ENCODE peak calls at places on chromosomes 6 and 20, in nine cellular contexts. I is iPS-NIHi11; E is memory B cell; Q is COLO829; F is fibroblast of the aortic adventitia; Y is lower lobe of right lung; W is iris pigment epithelial cell; K is amygdala; J is activated CD4-positive, alpha-beta T cell treated with anti-CD3 and anti-CD28 coated beads for 48 hours. A is an unnamed sample.

GRCh38 chr6:26045046-26045938 is 41.9 kb upstream of the HFE start:
- DNase-seq in K (peak), Q (peak), I (no peak), W (peak), Y (peak), J (peak), F (peak), E (peak), A (peak)

GRCh38 chr6:11197175-11197535 is 35.3 kb downstream of the NEDD9 start:
- DNase-seq in Y (no peak), I (peak), W (peak), J (no peak), Q (peak), K (no peak), E (no peak), F (peak), A (peak)

GRCh38 chr6:90374201-90374600 is 77.6 kb upstream of the BACH2 start:
- DNase-seq in E (no peak), K (no peak), J (no peak), W (no peak), F (no peak), Q (no peak), I (no peak), Y (no peak), A (no peak)

GRCh38 chr6:53301801-53302537 is 46.8 kb downstream of the ELOVL5 start:
- DNase-seq in E (no peak), J (no peak), Y (no peak), Q (no peak), F (no peak), K (no peak), W (no peak), I (no peak), A (no peak)

GRCh38 chr20:642398-643174 is 10.4 kb downstream of the SRXN1 start:
- DNase-seq in F (no peak), Q (no peak), K (peak), W (no peak), E (no peak), I (peak), J (no peak), Y (no peak), A (peak)

GRCh38 chr6:91476000-91476399 is 889.1 kb upstream of the MAP3K7 start:
- DNase-seq in I (peak), Q (peak), F (no peak), E (no peak), K (peak), J (no peak), W (peak), Y (no peak), A (peak)

GRCh38 chr6:129114992-129115391 is 232.1 kb downstream of the LAMA2 start:
- DNase-seq in W (no peak), Q (no peak), J (no peak), F (peak), I (no peak), E (no peak), K (no peak), Y (no peak), A (no peak)

GRCh38 chr6:39853604-39854003 is 61.4 kb downstream of the DAAM2 start:
- DNase-seq in J (no peak), Q (no peak), Y (no peak), F (no peak), E (no peak), I (no peak), K (no peak), W (no peak), A (no peak)

GRCh38 chr6:127496471-127496870 is 22.7 kb downstream of the MTCL3 start:
- DNase-seq in Q (no peak), W (peak), Y (no peak), J (no peak), K (no peak), F (peak), E (no peak), I (no peak), A (no peak)

GRCh38 chr20:49987015-49987867 is 4.5 kb downstream of the SNAI1 start:
- DNase-seq in Y (no peak), Q (no peak), K (no peak), F (no peak), W (peak), I (no peak), E (no peak), J (no peak), A (peak)

GRCh38 chr6:137033828-137034227 is 10.9 kb downstream of the IL20RA start:
- DNase-seq in Y (no peak), K (no peak), F (no peak), Q (no peak), E (no peak), I (no peak), W (no peak), J (peak), A (no peak)

GRCh38 chr6:55212147-55212546 is 37.8 kb downstream of the HCRTR2 start:
- DNase-seq in E (no peak), Q (no peak), F (no peak), J (no peak), K (no peak), Y (no peak), W (peak), I (no peak), A (no peak)

GRCh38 chr6:147941143-147941542 is 401.5 kb upstream of the SASH1 start:
- DNase-seq in E (no peak), F (no peak), Q (no peak), W (peak), J (no peak), I (peak), K (no peak), Y (no peak), A (no peak)

GRCh38 chr6:50264995-50265571 is 215.4 kb upstream of the DEFB112 start:
- DNase-seq in W (no peak), E (no peak), K (no peak), F (no peak), J (no peak), Q (no peak), I (peak), Y (no peak), A (no peak)

GRCh38 chr20:53884859-53885654 is 185.3 kb downstream of the BCAS1 start:
- DNase-seq in Q (no peak), K (no peak), Y (no peak), J (peak), I (no peak), W (peak), F (no peak), E (no peak), A (no peak)

GRCh38 chr6:22146581-22147468 is 150.0 kb downstream of the PRL start:
- DNase-seq in Y (peak), F (no peak), K (peak), E (no peak), W (no peak), Q (peak), J (no peak), I (no peak), A (peak)

GRCh38 chr20:50295762-50296449 is 105.3 kb downstream of the CEBPB start:
- DNase-seq in I (no peak), J (no peak), Q (no peak), E (no peak), F (no peak), Y (no peak), K (no peak), W (no peak), A (no peak)

GRCh38 chr6:154414021-154414813 is 57.6 kb upstream of the IPCEF1 start:
- DNase-seq in K (no peak), I (no peak), W (peak), F (peak), E (no peak), Y (no peak), J (no peak), Q (no peak), A (no peak)

GRCh38 chr6:136523196-136523595 is 27.0 kb downstream of the MAP7 start:
- DNase-seq in I (no peak), W (no peak), Q (no peak), J (no peak), E (no peak), F (no peak), Y (no peak), K (no peak), A (no peak)

GRCh38 chr6:161549977-161550655 is 276.3 kb upstream of the AGPAT4 start:
- DNase-seq in F (no peak), Q (no peak), K (no peak), W (peak), J (no peak), I (peak), Y (no peak), E (no peak), A (no peak)

GRCh38 chr6:161082215-161082614 is 90.6 kb downstream of the MAP3K4 start:
- DNase-seq in I (no peak), W (no peak), E (no peak), J (no peak), Y (no peak), K (no peak), F (no peak), Q (no peak), A (no peak)

GRCh38 chr20:17635320-17635673 is 46.7 kb downstream of the RRBP1 start:
- DNase-seq in K (no peak), W (no peak), Y (no peak), J (no peak), E (no peak), I (no peak), Q (no peak), F (no peak), A (no peak)

GRCh38 chr20:51121272-51121671 is 98.4 kb upstream of the KCNG1 start:
- DNase-seq in J (no peak), Q (no peak), I (no peak), F (no peak), E (no peak), W (no peak), Y (no peak), K (no peak), A (peak)

GRCh38 chr6:52020961-52021570 is 66.3 kb downstream of the PKHD1 start:
- DNase-seq in W (peak), Q (peak), J (no peak), E (no peak), K (peak), Y (no peak), I (no peak), F (peak), A (peak)

GRCh38 chr6:134640975-134641429 is 308.9 kb downstream of the ALDH8A1 start:
- DNase-seq in W (peak), F (peak), J (peak), I (peak), Q (peak), K (peak), Y (peak), E (peak), A (peak)

GRCh38 chr6:169229611-169230321 is 23.9 kb downstream of the THBS2 start:
- DNase-seq in F (peak), Y (no peak), Q (no peak), W (no peak), E (no peak), I (no peak), K (peak), J (no peak), A (no peak)

GRCh38 chr6:151121900-151122299 is 117.9 kb upstream of the AKAP12 start:
- DNase-seq in F (no peak), Y (no peak), K (no peak), E (no peak), W (no peak), J (no peak), Q (no peak), I (no peak), A (no peak)

GRCh38 chr6:10951675-10952282 is 64.9 kb downstream of the SYCP2L start:
- DNase-seq in Q (peak), I (peak), E (no peak), K (peak), Y (no peak), J (no peak), F (peak), W (peak), A (peak)

GRCh38 chr6:158564243-158565121 is 4.6 kb downstream of the TMEM181 start:
- DNase-seq in K (no peak), F (no peak), Y (no peak), J (no peak), E (no peak), W (no peak), Q (no peak), I (no peak), A (no peak)

GRCh38 chr6:50905297-50905696 is 86.6 kb downstream of the TFAP2B start:
- DNase-seq in K (no peak), W (no peak), J (no peak), Q (no peak), F (no peak), Y (no peak), E (no peak), I (no peak), A (no peak)

GRCh38 chr20:32400476-32400875 is 42.3 kb downstream of the ASXL1 start:
- DNase-seq in I (no peak), F (no peak), W (no peak), Y (no peak), K (no peak), J (no peak), E (no peak), Q (no peak), A (no peak)

GRCh38 chr6:11614534-11615213 is 77.1 kb downstream of the TMEM170B start:
- DNase-seq in K (no peak), J (no peak), I (no peak), E (no peak), F (no peak), Y (no peak), W (no peak), Q (no peak), A (no peak)

GRCh38 chr6:70686548-70687133 is 19.0 kb downstream of the SMAP1 start:
- DNase-seq in E (no peak), K (no peak), Q (peak), Y (no peak), J (no peak), F (peak), I (no peak), W (peak), A (peak)

GRCh38 chr6:136158398-136158797 is 91.7 kb downstream of the MTFR2 start:
- DNase-seq in Y (peak), I (no peak), Q (no peak), F (peak), J (no peak), E (no peak), K (no peak), W (peak), A (no peak)

GRCh38 chr20:1757606-1758507 is 100.3 kb upstream of the SIRPG start:
- DNase-seq in J (no peak), Y (no peak), F (no peak), K (no peak), Q (no peak), E (no peak), W (no peak), I (no peak), A (no peak)

GRCh38 chr6:57108691-57109090 is 18.7 kb downstream of the ZNF451 start:
- DNase-seq in Q (no peak), W (no peak), E (no peak), Y (no peak), J (no peak), K (no peak), I (no peak), F (no peak), A (no peak)

GRCh38 chr20:38173237-38174156 is 8.4 kb upstream of the TGM2 start:
- DNase-seq in K (no peak), W (peak), F (peak), Q (peak), J (no peak), E (no peak), Y (no peak), I (no peak), A (peak)

A was measured in AG20443.